ENCODE peak calls at places on chromosomes 13 and 19, in four cellular contexts. W, F, B and U are unnamed samples.

GRCh38 chr19:2274185-2274711 is 7.7 kb downstream of the PEAK3 start:
- DNase-seq in W (no peak), F (no peak), B (no peak), U (no peak)

GRCh38 chr13:71171740-71172139 is 695.3 kb downstream of the DACH1 start:
- DNase-seq in W (no peak), F (no peak), B (no peak), U (no peak)

GRCh38 chr13:30796833-30797601 is 61.7 kb downstream of the ALOX5AP start:
- DNase-seq in W (no peak), F (no peak), B (no peak), U (no peak)

GRCh38 chr13:99442273-99442895 is 58.9 kb upstream of the TM9SF2 start:
- DNase-seq in W (peak; percentile 44), F (no peak), B (peak; percentile 62), U (peak; percentile 73)

GRCh38 chr13:47049276-47049989 is 152.6 kb upstream of the HTR2A start:
- DNase-seq in W (no peak), F (no peak), B (no peak), U (no peak)

GRCh38 chr13:35518337-35518736 is 41.8 kb upstream of the MAB21L1 start:
- DNase-seq in W (no peak), F (no peak), B (no peak), U (no peak)

GRCh38 chr13:109389892-109390345 is 396.5 kb downstream of the IRS2 start:
- DNase-seq in W (no peak), F (no peak), B (no peak), U (no peak)

GRCh38 chr19:41089955-41090354 is 1.7 kb downstream of the CYP2A13 start:
- DNase-seq in W (no peak), F (peak; percentile 25), B (no peak), U (no peak)

GRCh38 chr19:15508035-15508710 is at the start of gene CYP4F22:
- DNase-seq in W (no peak), F (no peak), B (peak; percentile 20), U (no peak)

GRCh38 chr13:31887311-31887710 is 144.3 kb upstream of the FRY start:
- DNase-seq in W (no peak), F (no peak), B (no peak), U (no peak)

GRCh38 chr19:43313711-43314495 is 39.6 kb upstream of the CD177 start:
- DNase-seq in W (no peak), F (no peak), B (no peak), U (no peak)
- H3K4me3 ChIP-seq in W (no peak overlapping the region), F (no peak overlapping the region), B (no peak overlapping the region), U (no peak overlapping the region)

DNA sequence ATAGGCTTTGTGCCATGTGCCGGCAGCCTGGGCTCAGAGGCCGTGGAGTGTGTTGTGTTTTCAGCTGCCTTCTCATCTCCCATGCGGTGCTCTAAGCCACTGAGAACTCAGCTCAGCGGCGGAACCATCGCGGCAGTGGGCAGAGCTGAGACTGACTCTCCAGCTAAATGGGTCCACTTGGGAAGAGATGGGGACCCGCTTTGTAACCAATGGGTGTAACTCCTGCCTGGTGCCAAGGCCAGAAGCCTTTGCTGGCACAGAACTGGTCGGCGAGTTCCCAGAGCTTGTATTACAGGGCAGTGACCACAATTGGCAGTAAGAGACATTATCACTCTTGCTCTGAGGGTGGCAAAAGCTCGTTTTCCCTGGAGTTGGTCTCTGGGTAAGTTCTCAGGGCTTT is 183.0 kb downstream of the STK24 start:
- DNase-seq in W (no peak), F (no peak), B (no peak), U (no peak)
- H3K27ac ChIP-seq in W (no peak overlapping the region), F (no peak overlapping the region), B (no peak overlapping the region), U (no peak overlapping the region)

GRCh38 chr19:49469828-49470614 is 4.0 kb upstream of the FLT3LG start:
- DNase-seq in W (peak; percentile 88), F (no peak), B (peak; percentile 80), U (no peak)
- TF ChIP-seq CTCF in W (peak; percentile 33), F (no peak), B (peak; percentile 52), U (no peak)

GRCh38 chr13:50915562-50915961 is 6.0 kb downstream of the RNASEH2B start:
- DNase-seq in W (peak; percentile 59), F (no peak), B (no peak), U (no peak)

GRCh38 chr13:50917572-50917971 is 8.0 kb downstream of the RNASEH2B start:
- DNase-seq in W (no peak), F (no peak), B (no peak), U (no peak)

GRCh38 chr13:50914848-50915247 is 5.3 kb downstream of the RNASEH2B start:
- DNase-seq in W (no peak), F (no peak), B (no peak), U (no peak)

GRCh38 chr13:50914301-50914700 is 4.7 kb downstream of the RNASEH2B start:
- DNase-seq in W (no peak), F (no peak), B (no peak), U (no peak)

GRCh38 chr13:50916701-50917184 is 7.2 kb downstream of the RNASEH2B start:
- DNase-seq in W (peak; percentile 53), F (no peak), B (no peak), U (no peak)
- H3K4me3 ChIP-seq in W (no peak overlapping the region), F (no peak overlapping the region), B (peak overlapping the region; percentile 10), U (no peak overlapping the region)